ENCODE peak calls at places on chromosomes 5 and 9, in nine cellular contexts. H is A172; N is CD4-positive, alpha-beta memory T cell; G is GM23248; X is HAP-1; C is non-pigmented ciliary epithelial cell; M is cardiac fibroblast; L is activated naive CD8-positive, alpha-beta T cell treated with anti-CD3 and anti-CD28 coated beads, Interleukin-2, amount 50 U/mL, for 24 hours; E is activated naive CD4-positive, alpha-beta T cell treated with Interleukin-2 at 50 U/mL for 16 hours. Q is an unnamed sample.

GRCh38 chr5:162283611-162284010 is 216.0 kb downstream of the GABRG2 start:
- DNase-seq in H (no peak), N (no peak), G (no peak), X (no peak), C (no peak), M (no peak), L (no peak), E (no peak), Q (no peak)

GRCh38 chr5:172941067-172941516 is 18.1 kb upstream of the RPL26L1 start:
- DNase-seq in H (no peak), N (no peak), G (peak; percentile 51), X (no peak), C (no peak), M (peak; percentile 24), L (no peak), E (no peak), Q (no peak)

GRCh38 chr5:74598731-74599624 is 41.5 kb downstream of the ENC1 start:
- DNase-seq in H (no peak), N (no peak), G (no peak), X (no peak), C (no peak), M (no peak), L (no peak), E (no peak), Q (no peak)

GRCh38 chr5:115325291-115326019 is 29.0 kb upstream of the CCDC112 start:
- DNase-seq in H (no peak), N (no peak), G (no peak), X (no peak), C (no peak), M (no peak), L (no peak), E (no peak), Q (no peak)

GRCh38 chr5:132776932-132777208 is 169 bp downstream of the SEPTIN8 start:
- DNase-seq in H (no peak), N (no peak), G (no peak), X (no peak), C (no peak), M (no peak), L (no peak), E (no peak), Q (no peak)

GRCh38 chr9:31290731-31291130 is 1093.7 kb upstream of the ACO1 start:
- DNase-seq in H (no peak), N (no peak), G (no peak), X (no peak), C (no peak), M (no peak), L (no peak), E (no peak), Q (no peak)

GRCh38 chr9:14511452-14511851 is 181.8 kb downstream of the ZDHHC21 start:
- DNase-seq in H (no peak), N (no peak), G (peak; percentile 48), X (no peak), C (peak; percentile 1), M (peak; percentile 28), L (no peak), E (no peak), Q (no peak)

GRCh38 chr5:134637106-134637721 is 4.6 kb upstream of the SAR1B start:
- DNase-seq in H (no peak), N (no peak), G (no peak), X (peak; percentile 19), C (no peak), M (no peak), L (no peak), E (no peak), Q (no peak)

GRCh38 chr5:64074533-64074932 is 91.1 kb upstream of the RNF180 start:
- DNase-seq in H (peak; percentile 24), N (no peak), G (peak; percentile 54), X (peak; percentile 47), C (no peak), M (peak; percentile 61), L (no peak), E (no peak), Q (peak; percentile 29)

GRCh38 chr5:74020488-74020887 is 394.5 kb downstream of the ARHGEF28 start:
- DNase-seq in H (no peak), N (no peak), G (no peak), X (no peak), C (no peak), M (no peak), L (no peak), E (no peak), Q (no peak)

GRCh38 chr9:89751081-89751855 is 146.5 kb downstream of the GADD45G start:
- DNase-seq in H (no peak), N (no peak), G (no peak), X (no peak), C (no peak), M (no peak), L (no peak), E (no peak), Q (no peak)

GRCh38 chr5:111197523-111197922 is 26.7 kb upstream of the CAMK4 start:
- DNase-seq in H (no peak), N (no peak), G (peak; percentile 9), X (no peak), C (no peak), M (peak; percentile 9), L (no peak), E (no peak), Q (peak; percentile 39)

GRCh38 chr5:159430361-159431018 is 100.2 kb upstream of the IL12B start:
- DNase-seq in H (no peak), N (no peak), G (no peak), X (no peak), C (no peak), M (no peak), L (no peak), E (no peak), Q (no peak)

GRCh38 chr9:119375892-119376291 is 6.7 kb upstream of the BRINP1 start:
- DNase-seq in H (no peak), N (no peak), G (peak; percentile 78), X (peak; percentile 32), C (no peak), M (peak; percentile 17), L (no peak), E (no peak), Q (no peak)

GRCh38 chr9:123072407-123072995 is 39.0 kb downstream of the GPR21 start:
- DNase-seq in H (no peak), N (no peak), G (no peak), X (no peak), C (no peak), M (no peak), L (no peak), E (no peak), Q (no peak)

GRCh38 chr9:7944521-7945022 is 145.0 kb upstream of the DMAC1 start:
- DNase-seq in H (no peak), N (no peak), G (no peak), X (no peak), C (no peak), M (no peak), L (no peak), E (no peak), Q (no peak)